ENCODE peak calls at places on chromosomes 5 and 9, in four cellular contexts. One of them, this sample, is unnamed.

GRCh38 chr9:70439991-70440706 is 25.7 kb upstream of the KLF9 start:
- DNase-seq in DND-41: no peak
- DNase-seq in HTR-8/SVneo: no peak
- DNase-seq in NCI-H1105: no peak
- DNase-seq in this sample: no peak

GRCh38 chr9:92887880-92888338 is 10.1 kb upstream of the ZNF484 start:
- DNase-seq in DND-41: peak
- DNase-seq in NCI-H1105: no peak
- DNase-seq in HTR-8/SVneo: no peak
- DNase-seq in this sample: no peak

GRCh38 chr5:39948867-39949468 is 524.2 kb upstream of the DAB2 start:
- DNase-seq in NCI-H1105: peak
- DNase-seq in DND-41: peak
- DNase-seq in HTR-8/SVneo: peak
- DNase-seq in this sample: no peak

GRCh38 chr5:168120416-168121137 is 170.9 kb upstream of the WWC1 start:
- DNase-seq in DND-41: no peak
- DNase-seq in NCI-H1105: no peak
- DNase-seq in HTR-8/SVneo: no peak
- DNase-seq in this sample: peak

GRCh38 chr5:99105216-99105615 is 176.4 kb upstream of the CHD1 start:
- DNase-seq in HTR-8/SVneo: no peak
- DNase-seq in DND-41: no peak
- DNase-seq in NCI-H1105: peak
- DNase-seq in this sample: no peak

GRCh38 chr5:67061511-67061910 is 135.1 kb downstream of the CD180 start:
- DNase-seq in DND-41: no peak
- DNase-seq in NCI-H1105: no peak
- DNase-seq in HTR-8/SVneo: no peak
- DNase-seq in this sample: no peak

GRCh38 chr9:35748239-35748857 is 680 bp downstream of the GBA2 start:
- DNase-seq in NCI-H1105: no peak
- DNase-seq in DND-41: peak
- DNase-seq in HTR-8/SVneo: no peak
- DNase-seq in this sample: no peak

GRCh38 chr9:117189121-117189520 is 225.7 kb downstream of the ASTN2 start:
- DNase-seq in NCI-H1105: no peak
- DNase-seq in HTR-8/SVneo: no peak
- DNase-seq in DND-41: no peak
- DNase-seq in this sample: no peak

GRCh38 chr9:134185536-134186011 is 21.2 kb upstream of the RNU6ATAC start:
- DNase-seq in HTR-8/SVneo: no peak
- DNase-seq in NCI-H1105: no peak
- DNase-seq in DND-41: peak
- DNase-seq in this sample: no peak

GRCh38 chr5:52359261-52359660 is 428.5 kb upstream of the ITGA1 start:
- DNase-seq in HTR-8/SVneo: no peak
- DNase-seq in NCI-H1105: no peak
- DNase-seq in DND-41: no peak
- DNase-seq in this sample: no peak

GRCh38 chr9:125521462-125522327 is 185.3 kb downstream of the MAPKAP1 start:
- DNase-seq in HTR-8/SVneo: peak
- DNase-seq in DND-41: no peak
- DNase-seq in NCI-H1105: no peak
- DNase-seq in this sample: no peak

GRCh38 chr5:122152266-122152900 is 23.0 kb downstream of the ZNF474 start:
- DNase-seq in HTR-8/SVneo: no peak
- DNase-seq in NCI-H1105: no peak
- DNase-seq in DND-41: no peak
- DNase-seq in this sample: no peak

GRCh38 chr5:154097031-154097430 is 58.3 kb downstream of the MFAP3 start:
- DNase-seq in DND-41: no peak
- DNase-seq in HTR-8/SVneo: no peak
- DNase-seq in NCI-H1105: no peak
- DNase-seq in this sample: no peak

GRCh38 chr5:57989378-57989777 is 470.5 kb downstream of the PLK2 start:
- DNase-seq in NCI-H1105: no peak
- DNase-seq in HTR-8/SVneo: no peak
- DNase-seq in DND-41: no peak
- DNase-seq in this sample: no peak

GRCh38 chr5:60698316-60698715 is 1.6 kb downstream of the DEPDC1B start:
- DNase-seq in NCI-H1105: no peak
- DNase-seq in HTR-8/SVneo: no peak
- DNase-seq in DND-41: no peak
- DNase-seq in this sample: no peak

GRCh38 chr9:88342246-88342645 is 46.0 kb upstream of the SPIN1 start:
- DNase-seq in NCI-H1105: no peak
- DNase-seq in HTR-8/SVneo: no peak
- DNase-seq in DND-41: no peak
- DNase-seq in this sample: no peak

GRCh38 chr5:59099270-59099994 is 516.6 kb downstream of the RAB3C start:
- DNase-seq in HTR-8/SVneo: peak
- DNase-seq in DND-41: no peak
- DNase-seq in NCI-H1105: no peak
- DNase-seq in this sample: no peak

GRCh38 chr5:38780950-38781349 is 64.9 kb upstream of the OSMR start:
- DNase-seq in HTR-8/SVneo: no peak
- DNase-seq in DND-41: no peak
- DNase-seq in NCI-H1105: peak
- DNase-seq in this sample: no peak

GRCh38 chr5:149015126-149015525 is 47.7 kb downstream of the SH3TC2 start:
- DNase-seq in HTR-8/SVneo: no peak
- DNase-seq in NCI-H1105: no peak
- DNase-seq in DND-41: no peak
- DNase-seq in this sample: no peak

GRCh38 chr9:24257726-24258125 is 288.0 kb downstream of the IZUMO3 start:
- DNase-seq in HTR-8/SVneo: peak
- DNase-seq in DND-41: no peak
- DNase-seq in NCI-H1105: no peak
- DNase-seq in this sample: no peak

GRCh38 chr5:38837932-38838331 is 7.9 kb upstream of the OSMR start:
- DNase-seq in NCI-H1105: no peak
- DNase-seq in HTR-8/SVneo: no peak
- DNase-seq in DND-41: no peak
- DNase-seq in this sample: no peak

GRCh38 chr5:10031817-10032216 is 217.9 kb downstream of the ATPSCKMT start:
- DNase-seq in HTR-8/SVneo: no peak
- DNase-seq in DND-41: no peak
- DNase-seq in NCI-H1105: no peak
- DNase-seq in this sample: no peak

GRCh38 chr9:26893030-26893676 is 551 bp upstream of the CAAP1 start:
- DNase-seq in HTR-8/SVneo: no peak
- DNase-seq in NCI-H1105: no peak
- DNase-seq in DND-41: no peak
- DNase-seq in this sample: no peak

GRCh38 chr9:127850286-127850830 is 4.1 kb downstream of the ENG start:
- DNase-seq in HTR-8/SVneo: no peak
- DNase-seq in NCI-H1105: no peak
- DNase-seq in DND-41: no peak
- DNase-seq in this sample: no peak

This sample was measured in NCI-H187 treated with DMSO at 0.1 percent for 48 hours.